ENCODE peak calls at places on chromosomes 3 and 15, in six cellular contexts. V is fibroblast of gingiva, U is anterior cingulate cortex, N is germinal center, W is D341Med, H is Calu3. Z is an unnamed sample.

GRCh38 chr3:69174871-69175737 is 52.7 kb upstream of the LMOD3 start:
- DNase-seq in W (no peak), V (no peak), H (no peak), N (no peak), U (no peak), Z (no peak)

GRCh38 chr3:35664460-35664919 is 25.2 kb downstream of the ARPP21 start:
- DNase-seq in W (peak), U (peak), H (no peak), V (no peak), N (no peak), Z (peak)

GRCh38 chr3:136772709-136773108 is 20.5 kb upstream of the STAG1 start:
- DNase-seq in V (no peak), U (no peak), H (peak), W (no peak), N (no peak), Z (no peak)

GRCh38 chr3:193744048-193744821 is 151.2 kb downstream of the OPA1 start:
- DNase-seq in V (no peak), W (no peak), U (no peak), H (peak), N (no peak), Z (no peak)

GRCh38 chr3:76765526-76765925 is 274.4 kb upstream of the ROBO2 start:
- DNase-seq in W (no peak), H (no peak), N (no peak), V (no peak), U (no peak), Z (no peak)

GRCh38 chr3:97278506-97278905 is 464.1 kb downstream of the EPHA6 start:
- DNase-seq in H (no peak), N (no peak), W (no peak), U (no peak), V (no peak), Z (no peak)

GRCh38 chr3:151795276-151795675 is 18.6 kb upstream of the AADAC start:
- DNase-seq in H (no peak), U (no peak), W (no peak), N (no peak), V (peak), Z (no peak)

GRCh38 chr3:7752005-7752404 is 749.6 kb upstream of the LMCD1 start:
- DNase-seq in U (no peak), W (no peak), N (no peak), H (no peak), V (no peak), Z (no peak)

GRCh38 chr3:173789530-173789929 is 392.0 kb downstream of the NLGN1 start:
- DNase-seq in N (no peak), U (no peak), W (no peak), H (no peak), V (peak), Z (no peak)

GRCh38 chr15:81060470-81060869 is 59.7 kb downstream of the TLNRD1 start:
- DNase-seq in N (no peak), V (no peak), W (no peak), H (no peak), U (no peak), Z (no peak)

GRCh38 chr3:41176554-41176953 is 22.8 kb upstream of the CTNNB1 start:
- DNase-seq in W (no peak), H (no peak), V (no peak), N (no peak), U (no peak), Z (no peak)

Z was measured in occipital lobe.